ENCODE peak calls at places on chromosomes 3 and 15, in ten cellular contexts. One of them, this sample, is unnamed.
A peak's percentile ranks its signal among the peaks of the same experiment; 100 is the strongest.

GRCh38 chr3:74001481-74001880 is 376.7 kb upstream of the PDZRN3 start:
- DNase-seq in GM23338: no peak
- DNase-seq in upper lobe of left lung: no peak
- DNase-seq in K562: no peak
- DNase-seq in HepG2: no peak
- DNase-seq in transverse colon: no peak
- DNase-seq in breast epithelium: no peak
- DNase-seq in GM12878: no peak
- DNase-seq in suprapubic skin: no peak
- DNase-seq in Panc1: no peak
- DNase-seq in this sample: no peak

GRCh38 chr3:12629560-12629959 is 34.4 kb downstream of the RAF1 start:
- DNase-seq in GM23338: no peak
- DNase-seq in upper lobe of left lung: peak; percentile 44
- DNase-seq in K562: no peak
- DNase-seq in HepG2: no peak
- DNase-seq in transverse colon: no peak
- DNase-seq in breast epithelium: no peak
- DNase-seq in GM12878: no peak
- DNase-seq in suprapubic skin: no peak
- DNase-seq in Panc1: no peak
- DNase-seq in this sample: no peak

GRCh38 chr3:10551821-10552630 is 46.6 kb upstream of the ATP2B2 start:
- DNase-seq in GM23338: no peak
- DNase-seq in upper lobe of left lung: peak; percentile 28
- DNase-seq in K562: peak; percentile 23
- DNase-seq in HepG2: no peak
- DNase-seq in transverse colon: peak; percentile 12
- DNase-seq in breast epithelium: peak; percentile 34
- DNase-seq in GM12878: no peak
- DNase-seq in suprapubic skin: peak; percentile 78
- DNase-seq in Panc1: no peak
- DNase-seq in this sample: no peak

GRCh38 chr3:112378989-112379692 is 46.2 kb downstream of the CD200 start:
- DNase-seq in GM23338: peak; percentile 24
- DNase-seq in upper lobe of left lung: peak; percentile 86
- DNase-seq in K562: no peak
- DNase-seq in HepG2: no peak
- DNase-seq in transverse colon: no peak
- DNase-seq in breast epithelium: peak; percentile 50
- DNase-seq in GM12878: no peak
- DNase-seq in suprapubic skin: no peak
- DNase-seq in Panc1: no peak
- DNase-seq in this sample: no peak

GRCh38 chr3:71849674-71850073 is 64.7 kb upstream of the PROK2 start:
- DNase-seq in GM23338: no peak
- DNase-seq in upper lobe of left lung: no peak
- DNase-seq in K562: no peak
- DNase-seq in HepG2: no peak
- DNase-seq in transverse colon: no peak
- DNase-seq in breast epithelium: no peak
- DNase-seq in GM12878: no peak
- DNase-seq in suprapubic skin: no peak
- DNase-seq in Panc1: no peak
- DNase-seq in this sample: no peak

GRCh38 chr3:58965870-58966269 is 84.0 kb downstream of the CFAP20DC start:
- DNase-seq in GM23338: no peak
- DNase-seq in upper lobe of left lung: no peak
- DNase-seq in K562: no peak
- DNase-seq in HepG2: no peak
- DNase-seq in transverse colon: no peak
- DNase-seq in breast epithelium: no peak
- DNase-seq in GM12878: no peak
- DNase-seq in suprapubic skin: no peak
- DNase-seq in Panc1: no peak
- DNase-seq in this sample: no peak

GRCh38 chr3:100329800-100330489 is 4.6 kb upstream of the NIT2 start:
- DNase-seq in GM23338: no peak
- DNase-seq in upper lobe of left lung: no peak
- DNase-seq in K562: no peak
- DNase-seq in HepG2: peak; percentile 6
- DNase-seq in transverse colon: no peak
- DNase-seq in breast epithelium: no peak
- DNase-seq in GM12878: no peak
- DNase-seq in suprapubic skin: no peak
- DNase-seq in Panc1: no peak
- DNase-seq in this sample: no peak

GRCh38 chr3:181880339-181880738 is 168.6 kb downstream of the SOX2 start:
- DNase-seq in GM23338: no peak
- DNase-seq in upper lobe of left lung: no peak
- DNase-seq in K562: no peak
- DNase-seq in HepG2: no peak
- DNase-seq in transverse colon: no peak
- DNase-seq in breast epithelium: no peak
- DNase-seq in GM12878: no peak
- DNase-seq in suprapubic skin: no peak
- DNase-seq in Panc1: no peak
- DNase-seq in this sample: no peak

GRCh38 chr3:20350449-20350848 is 164.4 kb upstream of the SGO1 start:
- DNase-seq in GM23338: no peak
- DNase-seq in upper lobe of left lung: no peak
- DNase-seq in K562: no peak
- DNase-seq in HepG2: no peak
- DNase-seq in transverse colon: no peak
- DNase-seq in breast epithelium: no peak
- DNase-seq in GM12878: no peak
- DNase-seq in suprapubic skin: no peak
- DNase-seq in Panc1: no peak
- DNase-seq in this sample: no peak

GRCh38 chr3:16545413-16546185 is 32.1 kb upstream of the RFTN1 start:
- DNase-seq in GM23338: no peak
- DNase-seq in upper lobe of left lung: no peak
- DNase-seq in K562: no peak
- DNase-seq in HepG2: no peak
- DNase-seq in transverse colon: no peak
- DNase-seq in breast epithelium: no peak
- DNase-seq in GM12878: no peak
- DNase-seq in suprapubic skin: no peak
- DNase-seq in Panc1: no peak
- DNase-seq in this sample: no peak
- H3K27ac ChIP-seq in GM23338: no peak overlapping the region
- H3K27ac ChIP-seq in upper lobe of left lung: peak overlapping the region; percentile 43
- H3K27ac ChIP-seq in K562: no peak overlapping the region
- H3K27ac ChIP-seq in HepG2: no peak overlapping the region
- H3K27ac ChIP-seq in transverse colon: no peak overlapping the region
- H3K27ac ChIP-seq in breast epithelium: no peak overlapping the region
- H3K27ac ChIP-seq in GM12878: no peak overlapping the region
- H3K27ac ChIP-seq in suprapubic skin: peak overlapping the region; percentile 19
- H3K27ac ChIP-seq in Panc1: no peak overlapping the region
- H3K27ac ChIP-seq in this sample: no peak overlapping the region

GRCh38 chr3:48084929-48085328 is 68.7 kb upstream of the MAP4 start:
- DNase-seq in GM23338: no peak
- DNase-seq in upper lobe of left lung: no peak
- DNase-seq in K562: no peak
- DNase-seq in HepG2: no peak
- DNase-seq in transverse colon: no peak
- DNase-seq in breast epithelium: no peak
- DNase-seq in GM12878: peak; percentile 23
- DNase-seq in suprapubic skin: no peak
- DNase-seq in Panc1: no peak
- DNase-seq in this sample: no peak
- H3K4me3 ChIP-seq in GM23338: no peak overlapping the region
- H3K4me3 ChIP-seq in upper lobe of left lung: no peak overlapping the region
- H3K4me3 ChIP-seq in K562: no peak overlapping the region
- H3K4me3 ChIP-seq in HepG2: no peak overlapping the region
- H3K4me3 ChIP-seq in transverse colon: no peak overlapping the region
- H3K4me3 ChIP-seq in breast epithelium: no peak overlapping the region
- H3K4me3 ChIP-seq in GM12878: peak overlapping the region; percentile 35
- H3K4me3 ChIP-seq in suprapubic skin: no peak overlapping the region
- H3K4me3 ChIP-seq in Panc1: no peak overlapping the region
- H3K4me3 ChIP-seq in this sample: no peak overlapping the region

GRCh38 chr3:186365202-186365974 is 3.4 kb upstream of the DGKG start:
- DNase-seq in GM23338: no peak
- DNase-seq in upper lobe of left lung: no peak
- DNase-seq in K562: no peak
- DNase-seq in HepG2: no peak
- DNase-seq in transverse colon: no peak
- DNase-seq in breast epithelium: no peak
- DNase-seq in GM12878: no peak
- DNase-seq in suprapubic skin: no peak
- DNase-seq in Panc1: no peak
- DNase-seq in this sample: no peak
- TF ChIP-seq POLR2AphosphoS5 in GM23338: no peak
- TF ChIP-seq POLR2AphosphoS5 in upper lobe of left lung: no peak
- TF ChIP-seq POLR2AphosphoS5 in K562: no peak
- TF ChIP-seq POLR2AphosphoS5 in HepG2: no peak
- TF ChIP-seq POLR2AphosphoS5 in transverse colon: no peak
- TF ChIP-seq POLR2AphosphoS5 in breast epithelium: no peak
- TF ChIP-seq POLR2AphosphoS5 in GM12878: no peak
- TF ChIP-seq POLR2AphosphoS5 in suprapubic skin: no peak
- TF ChIP-seq POLR2AphosphoS5 in Panc1: no peak
- TF ChIP-seq POLR2AphosphoS5 in this sample: no peak

GRCh38 chr3:93973160-93974126 is at the start of gene PROS1:
- DNase-seq in GM23338: peak; percentile 83
- DNase-seq in upper lobe of left lung: peak; percentile 88
- DNase-seq in K562: peak; percentile 79
- DNase-seq in HepG2: peak; percentile 85
- DNase-seq in transverse colon: peak; percentile 83
- DNase-seq in breast epithelium: peak; percentile 61
- DNase-seq in GM12878: no peak
- DNase-seq in suprapubic skin: peak; percentile 93
- DNase-seq in Panc1: peak; percentile 51
- DNase-seq in this sample: peak; percentile 94
- H3K27ac ChIP-seq in GM23338: peak within 1 kb of the TSS; percentile 76
- H3K27ac ChIP-seq in upper lobe of left lung: peak within 1 kb of the TSS; percentile 94
- H3K27ac ChIP-seq in K562: peak within 1 kb of the TSS; percentile 92
- H3K27ac ChIP-seq in HepG2: peak within 1 kb of the TSS; percentile 91
- H3K27ac ChIP-seq in transverse colon: peak within 1 kb of the TSS; percentile 85
- H3K27ac ChIP-seq in breast epithelium: peak within 1 kb of the TSS; percentile 85
- H3K27ac ChIP-seq in GM12878: no peak within 1 kb of the TSS
- H3K27ac ChIP-seq in suprapubic skin: peak within 1 kb of the TSS; percentile 92
- H3K27ac ChIP-seq in Panc1: peak within 1 kb of the TSS; percentile 76
- H3K27ac ChIP-seq in this sample: peak within 1 kb of the TSS; percentile 85

DNA sequence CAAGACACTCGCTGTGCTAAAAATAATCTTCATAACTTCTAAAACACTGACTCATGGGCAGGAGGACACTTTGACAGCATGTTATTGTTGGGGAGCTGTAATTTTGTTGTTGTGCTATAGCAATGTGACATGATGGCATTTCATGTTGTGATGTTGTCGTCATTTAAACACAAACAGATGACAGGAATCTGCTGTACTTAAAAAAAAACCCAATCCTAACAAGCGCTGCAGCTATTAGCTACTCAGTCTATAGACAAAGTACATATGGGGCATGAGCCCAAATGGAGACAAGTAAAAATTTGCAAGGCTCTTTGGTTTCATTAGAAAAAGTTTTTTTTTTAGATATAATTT is 828 bp upstream of the ATOSA start:
- DNase-seq in GM23338: no peak
- DNase-seq in upper lobe of left lung: no peak
- DNase-seq in K562: no peak
- DNase-seq in HepG2: no peak
- DNase-seq in transverse colon: no peak
- DNase-seq in breast epithelium: no peak
- DNase-seq in GM12878: no peak
- DNase-seq in suprapubic skin: no peak
- DNase-seq in Panc1: no peak
- DNase-seq in this sample: no peak
- H3K4me3 ChIP-seq in GM23338: peak overlapping the region; percentile 81
- H3K4me3 ChIP-seq in upper lobe of left lung: peak overlapping the region; percentile 75
- H3K4me3 ChIP-seq in K562: peak overlapping the region; percentile 87
- H3K4me3 ChIP-seq in HepG2: peak overlapping the region; percentile 94
- H3K4me3 ChIP-seq in transverse colon: no peak overlapping the region
- H3K4me3 ChIP-seq in breast epithelium: peak overlapping the region; percentile 93
- H3K4me3 ChIP-seq in GM12878: peak overlapping the region; percentile 53
- H3K4me3 ChIP-seq in suprapubic skin: peak overlapping the region; percentile 94
- H3K4me3 ChIP-seq in Panc1: peak overlapping the region; percentile 84
- H3K4me3 ChIP-seq in this sample: peak overlapping the region; percentile 92